ENCODE peak calls at places on chromosomes 12 and 14, in nine cellular contexts. I is neural progenitor cell, S is Caco-2, J is astrocyte of the spinal cord, M is WTC11, F is AG09309, E is cardiac muscle cell, V is PC-9, A is Calu3. O is an unnamed sample.

GRCh38 chr12:52082988-52083637 is 3.6 kb downstream of the SMIM41 start:
- DNase-seq in A (peak), V (no peak), J (peak), E (peak), M (peak), S (peak), I (peak), F (no peak), O (peak)

GRCh38 chr12:12804432-12804886 is 8.7 kb upstream of the DDX47 start:
- DNase-seq in A (peak), M (no peak), I (no peak), V (peak), S (no peak), J (peak), E (no peak), F (peak), O (no peak)

GRCh38 chr14:56338674-56339073 is 220.5 kb downstream of the PELI2 start:
- DNase-seq in E (no peak), V (no peak), S (peak), J (no peak), M (no peak), I (no peak), A (no peak), F (no peak), O (no peak)

GRCh38 chr12:111447571-111448265 is 42.0 kb downstream of the SH2B3 start:
- DNase-seq in F (no peak), J (no peak), A (no peak), M (no peak), I (no peak), E (no peak), S (peak), V (no peak), O (no peak)

GRCh38 chr14:51118993-51119392 is 24.1 kb upstream of the TRIM9 start:
- DNase-seq in E (no peak), I (no peak), V (no peak), A (no peak), F (no peak), S (no peak), J (no peak), M (no peak), O (no peak)

GRCh38 chr14:81855007-81855406 is 321.4 kb upstream of the SEL1L start:
- DNase-seq in M (no peak), F (no peak), E (no peak), S (no peak), V (no peak), A (no peak), J (no peak), I (no peak), O (no peak)

GRCh38 chr14:97902630-97903029 is 1105.4 kb downstream of the VRK1 start:
- DNase-seq in S (no peak), I (no peak), M (no peak), F (no peak), V (no peak), E (no peak), A (no peak), J (no peak), O (no peak)

GRCh38 chr12:14950421-14950820 is 11.0 kb downstream of the ARHGDIB start:
- DNase-seq in E (no peak), V (no peak), I (peak), S (no peak), F (no peak), A (no peak), M (no peak), J (no peak), O (no peak)

GRCh38 chr12:90965204-90965603 is 10.2 kb upstream of the CCER1 start:
- DNase-seq in S (no peak), E (no peak), A (no peak), V (no peak), J (no peak), M (no peak), I (no peak), F (no peak), O (no peak)

GRCh38 chr12:13000935-13001724 is 1.1 kb upstream of the HEBP1 start:
- DNase-seq in S (peak), I (peak), V (peak), J (peak), F (no peak), A (peak), E (peak), M (peak), O (peak)

GRCh38 chr14:77641534-77642341 is 25.3 kb upstream of the SPTLC2 start:
- DNase-seq in E (peak), J (peak), S (no peak), F (no peak), V (peak), A (peak), M (no peak), I (no peak), O (no peak)

GRCh38 chr14:73741876-73742519 is 27.8 kb upstream of the PNMA1 start:
- DNase-seq in F (no peak), S (no peak), V (no peak), I (no peak), M (no peak), A (no peak), E (no peak), J (peak), O (no peak)

GRCh38 chr12:113552760-113553159 is 81.1 kb upstream of the LHX5 start:
- DNase-seq in J (no peak), V (no peak), E (no peak), S (no peak), A (no peak), I (no peak), M (no peak), F (no peak), O (no peak)

GRCh38 chr12:13084898-13085640 is 18.4 kb downstream of the GSG1 start:
- DNase-seq in J (no peak), S (no peak), A (no peak), F (no peak), E (no peak), V (no peak), M (no peak), I (no peak), O (no peak)

GRCh38 chr14:100589760-100590469 is 2.7 kb upstream of the BEGAIN start:
- DNase-seq in F (no peak), I (no peak), S (no peak), J (no peak), E (no peak), V (no peak), A (no peak), M (no peak), O (no peak)

GRCh38 chr14:76101980-76102379 is 49.7 kb upstream of the GPATCH2L start:
- DNase-seq in E (no peak), F (no peak), A (no peak), S (no peak), M (no peak), J (no peak), I (no peak), V (no peak), O (no peak)

GRCh38 chr12:88833641-88834116 is 253.4 kb upstream of the KITLG start:
- DNase-seq in I (no peak), A (no peak), V (no peak), S (no peak), F (no peak), E (no peak), J (no peak), M (no peak), O (no peak)

GRCh38 chr12:124566181-124567034 is 1.0 kb downstream of the NCOR2 start:
- DNase-seq in A (peak), E (peak), F (no peak), V (peak), I (peak), S (peak), M (peak), J (peak), O (peak)

GRCh38 chr12:131194166-131194565 is 240.5 kb downstream of the ADGRD1 start:
- DNase-seq in V (no peak), S (peak), F (no peak), A (peak), I (no peak), J (no peak), M (no peak), E (no peak), O (no peak)

GRCh38 chr12:51974646-51975045 is 23.1 kb downstream of the ACVR1B start:
- DNase-seq in J (no peak), E (no peak), S (no peak), V (no peak), A (no peak), F (no peak), I (no peak), M (no peak), O (no peak)

GRCh38 chr12:52371716-52372115 is 4.4 kb upstream of the KRT85 start:
- DNase-seq in V (no peak), S (no peak), F (no peak), J (no peak), E (no peak), M (no peak), A (no peak), I (no peak), O (no peak)

GRCh38 chr12:60501124-60501729 is 905.4 kb downstream of the SLC16A7 start:
- DNase-seq in S (no peak), V (no peak), M (no peak), A (peak), I (peak), E (peak), J (peak), F (no peak), O (no peak)
- TF ChIP-seq CTCF in S (no peak), V (no peak), M (no peak), A (no peak), I (peak), E (no peak), J (peak), F (no peak), O (no peak)

GRCh38 chr14:92484132-92484823 is 29.3 kb upstream of the RIN3 start:
- DNase-seq in V (no peak), J (no peak), S (no peak), I (no peak), A (no peak), F (no peak), M (no peak), E (no peak), O (no peak)

GRCh38 chr14:92482621-92483319 is 30.8 kb upstream of the RIN3 start:
- DNase-seq in J (no peak), F (no peak), A (no peak), S (no peak), V (no peak), I (no peak), E (no peak), M (no peak), O (no peak)

GRCh38 chr14:92481811-92482559 is 31.6 kb upstream of the RIN3 start:
- DNase-seq in M (no peak), I (no peak), V (no peak), F (no peak), S (no peak), E (no peak), A (no peak), J (no peak), O (no peak)

GRCh38 chr14:92480856-92481255 is 32.7 kb upstream of the RIN3 start:
- DNase-seq in J (no peak), A (no peak), M (no peak), V (no peak), I (no peak), F (no peak), S (no peak), E (no peak), O (no peak)

GRCh38 chr14:92481386-92481785 is 32.2 kb upstream of the RIN3 start:
- DNase-seq in V (no peak), M (no peak), A (no peak), F (no peak), S (no peak), I (no peak), J (peak), E (peak), O (no peak)
- TF ChIP-seq CTCF in V (no peak), M (no peak), A (no peak), F (peak), S (peak), I (no peak), J (peak), E (peak), O (no peak)

GRCh38 chr12:6921996-6922935 is 5.5 kb upstream of the ATN1 start:
- DNase-seq in F (no peak), I (no peak), J (no peak), A (no peak), E (no peak), M (no peak), S (peak), V (no peak), O (no peak)
- TF ChIP-seq CTCF in F (no peak), I (no peak), J (no peak), A (no peak), E (no peak), M (no peak), S (no peak), V (no peak), O (no peak)

GRCh38 chr12:38998887-38999482 is 93.6 kb upstream of the CPNE8 start:
- DNase-seq in J (no peak), F (no peak), M (no peak), V (no peak), A (no peak), I (peak), S (no peak), E (no peak), O (no peak)

GRCh38 chr12:39006286-39006685 is 100.9 kb upstream of the CPNE8 start:
- DNase-seq in F (no peak), E (no peak), J (peak), I (no peak), M (no peak), A (no peak), V (no peak), S (no peak), O (no peak)

GRCh38 chr12:39000370-39000769 is 95.0 kb upstream of the CPNE8 start:
- DNase-seq in A (no peak), V (no peak), J (no peak), M (no peak), I (peak), F (no peak), E (no peak), S (no peak), O (no peak)

GRCh38 chr12:39005671-39006070 is 100.3 kb upstream of the CPNE8 start:
- DNase-seq in F (no peak), E (no peak), V (no peak), A (no peak), M (no peak), I (no peak), J (no peak), S (no peak), O (no peak)

GRCh38 chr12:39003541-39004160 is 98.3 kb upstream of the CPNE8 start:
- DNase-seq in V (no peak), J (peak), I (no peak), F (no peak), M (no peak), E (no peak), A (no peak), S (no peak), O (no peak)
- TF ChIP-seq CTCF in V (no peak), J (peak), I (no peak), F (no peak), M (no peak), E (no peak), A (no peak), S (peak), O (no peak)

GRCh38 chr12:128387811-128388422 is 120.9 kb downstream of the TMEM132C start:
- DNase-seq in J (no peak), A (peak), M (no peak), I (peak), V (no peak), E (peak), F (no peak), S (peak), O (peak)
- TF ChIP-seq CTCF in J (peak), A (no peak), M (no peak), I (peak), V (peak), E (peak), F (peak), S (peak), O (peak)

DNA sequence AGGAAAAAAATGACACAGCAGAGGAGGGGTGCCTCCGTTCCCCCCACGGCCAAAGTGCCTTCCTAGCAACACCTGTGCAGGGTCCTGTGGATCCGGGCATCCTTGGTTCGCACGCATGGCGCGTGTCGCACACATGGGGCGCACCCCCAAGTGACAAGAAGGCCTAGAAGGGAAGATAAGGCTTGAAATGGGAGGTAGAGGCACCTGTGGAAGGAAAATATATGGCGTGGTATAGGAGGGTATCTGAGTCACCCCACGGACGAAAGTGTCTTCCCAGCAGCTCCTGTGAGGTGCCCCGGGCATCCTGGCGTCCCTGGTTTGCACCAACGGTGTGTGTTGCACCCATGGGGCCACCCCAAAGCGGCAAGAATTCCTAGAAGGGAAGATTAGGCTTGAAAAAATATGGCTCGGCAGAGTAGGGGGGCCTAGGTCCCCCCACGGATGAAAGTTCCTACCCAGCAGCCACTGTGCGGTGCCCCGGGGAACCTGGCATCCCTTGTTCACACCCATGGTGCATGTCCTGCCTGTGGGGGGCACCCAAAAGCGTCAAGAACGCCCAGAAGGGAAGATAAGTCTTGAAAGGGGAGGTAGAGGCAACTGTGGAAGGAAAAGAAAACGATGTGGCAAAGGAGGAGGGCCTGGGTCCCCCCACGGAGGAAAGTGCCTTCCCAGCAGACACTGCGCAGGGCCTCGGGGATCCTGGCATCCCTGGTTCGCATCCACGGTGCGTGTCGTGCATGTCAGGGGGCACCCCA is 280.0 kb downstream of the ALG10 start:
- DNase-seq in M (no peak), I (no peak), F (no peak), S (no peak), J (no peak), V (no peak), A (no peak), E (no peak), O (no peak)
- TF ChIP-seq CTCF in M (no peak), I (no peak), F (no peak), S (no peak), J (no peak), V (no peak), A (no peak), E (no peak), O (no peak)

O was measured in nephron progenitor cell.